ENCODE peak calls at places on chromosomes 6 and 20, in eight cellular contexts. G is AG09319, X is HFFc6, I is right lobe of liver, B is choroid plexus epithelial cell, J is BE2C, T is Calu3, H is adrenal gland. Z is an unnamed sample.

GRCh38 chr6:80959034-80959433 is 793.4 kb downstream of the TENT5A start:
- DNase-seq in G (no peak), B (no peak), J (no peak), X (no peak), I (no peak), T (no peak), H (no peak), Z (no peak)

GRCh38 chr6:150881911-150882481 is 16.5 kb downstream of the MTHFD1L start:
- DNase-seq in H (peak), X (peak), G (peak), T (peak), J (peak), I (no peak), B (peak), Z (peak)

GRCh38 chr20:56808119-56808725 is 179.1 kb downstream of the TFAP2C start:
- DNase-seq in H (no peak), J (no peak), T (no peak), X (no peak), B (no peak), I (no peak), G (no peak), Z (no peak)

GRCh38 chr6:19024737-19025136 is 637.6 kb downstream of the RNF144B start:
- DNase-seq in G (no peak), T (peak), J (peak), B (peak), H (peak), X (peak), I (no peak), Z (no peak)

GRCh38 chr6:46454691-46455090 is 36.6 kb downstream of the RCAN2 start:
- DNase-seq in B (no peak), T (no peak), I (no peak), H (no peak), G (no peak), J (no peak), X (no peak), Z (no peak)

GRCh38 chr6:119344306-119344705 is 5.3 kb downstream of the MAN1A1 start:
- DNase-seq in B (no peak), G (no peak), J (peak), T (no peak), I (no peak), H (no peak), X (no peak), Z (no peak)

GRCh38 chr6:27144740-27145079 is 102.8 kb upstream of the PRSS16 start:
- DNase-seq in I (no peak), H (no peak), G (no peak), T (no peak), J (no peak), B (no peak), X (no peak), Z (no peak)

GRCh38 chr20:33733654-33734576 is 2.1 kb downstream of the ZNF341 start:
- DNase-seq in J (no peak), B (peak), T (peak), I (no peak), H (no peak), G (peak), X (peak), Z (no peak)

GRCh38 chr6:4059115-4059777 is 19.7 kb downstream of the FAM217A start:
- DNase-seq in H (no peak), X (peak), J (no peak), I (no peak), B (peak), G (peak), T (peak), Z (peak)

GRCh38 chr20:3000852-3001523 is 42.4 kb upstream of the GNRH2 start:
- DNase-seq in T (no peak), G (peak), B (peak), H (no peak), X (peak), J (no peak), I (no peak), Z (peak)

GRCh38 chr20:36666181-36666740 is 20.3 kb upstream of the SLA2 start:
- DNase-seq in T (no peak), I (no peak), X (peak), J (no peak), G (no peak), B (peak), H (no peak), Z (no peak)

GRCh38 chr6:114327074-114327473 is 15.7 kb downstream of the HS3ST5 start:
- DNase-seq in G (no peak), B (no peak), T (no peak), J (no peak), H (no peak), I (no peak), X (no peak), Z (no peak)
- TF ChIP-seq CTCF in G (no peak), B (no peak), T (no peak), J (peak), H (no peak), I (no peak), X (no peak), Z (no peak)

GRCh38 chr6:33670086-33670660 is 41.3 kb downstream of the UQCC2 start:
- DNase-seq in G (no peak), B (no peak), H (no peak), I (no peak), T (no peak), J (no peak), X (no peak), Z (no peak)

GRCh38 chr6:33672808-33673207 is 38.7 kb downstream of the UQCC2 start:
- DNase-seq in J (peak), I (peak), H (peak), G (peak), X (peak), B (peak), T (peak), Z (peak)

GRCh38 chr6:33670971-33671370 is 40.5 kb downstream of the UQCC2 start:
- DNase-seq in X (no peak), J (no peak), I (no peak), G (no peak), T (no peak), H (no peak), B (no peak), Z (no peak)

GRCh38 chr6:33673847-33674246 is 37.7 kb downstream of the UQCC2 start:
- DNase-seq in G (no peak), J (no peak), I (no peak), B (no peak), X (no peak), H (no peak), T (no peak), Z (no peak)

GRCh38 chr6:33671381-33672072 is 40.0 kb downstream of the UQCC2 start:
- DNase-seq in T (no peak), G (no peak), J (no peak), B (no peak), H (no peak), X (no peak), I (no peak), Z (no peak)
- TF ChIP-seq CTCF in T (no peak), G (no peak), J (no peak), B (no peak), H (no peak), X (peak), I (no peak), Z (no peak)

GRCh38 chr6:140671926-140672325 is 1297.5 kb upstream of the CITED2 start:
- DNase-seq in I (no peak), B (peak), T (no peak), G (no peak), J (no peak), H (no peak), X (no peak), Z (no peak)
- TF ChIP-seq CTCF in I (peak), B (peak), T (no peak), G (no peak), J (no peak), H (peak), X (no peak), Z (peak)

DNA sequence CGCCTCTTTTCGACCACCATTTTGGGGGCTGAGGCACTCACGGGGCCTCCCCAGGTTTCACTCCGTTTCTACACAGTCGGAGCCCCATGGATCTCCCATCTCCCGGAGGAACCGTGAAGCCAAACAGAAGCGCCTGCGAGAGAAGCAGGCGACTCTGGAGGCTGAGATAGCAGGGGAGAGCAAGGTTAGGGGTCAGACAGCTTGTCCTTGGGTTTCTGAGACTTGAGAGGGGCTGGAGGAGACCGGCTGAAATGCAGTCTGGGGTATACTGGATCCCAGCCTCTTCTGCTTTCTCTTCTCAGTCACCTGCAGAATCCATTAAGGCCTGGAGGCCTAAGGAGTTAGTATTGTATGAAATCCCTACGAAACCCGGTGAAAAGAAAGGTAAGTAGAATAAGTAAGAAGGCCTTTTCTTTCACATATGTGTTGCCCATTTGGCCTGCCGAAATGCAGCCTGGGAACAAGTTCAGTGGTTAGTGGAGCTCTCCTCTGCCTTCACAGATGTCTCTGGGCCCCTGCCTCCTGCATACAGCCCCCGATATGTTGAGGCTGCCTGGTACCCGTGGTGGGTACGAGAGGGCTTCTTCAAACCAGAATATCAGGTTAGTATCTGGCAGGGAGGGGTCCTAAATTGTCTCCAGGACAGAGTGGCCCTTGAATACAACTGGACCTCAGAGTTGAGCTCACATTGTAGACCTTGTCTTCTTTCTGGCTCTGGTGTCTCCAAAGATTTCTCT is 984 bp downstream of the VARS2 start:
- DNase-seq in T (no peak), G (no peak), B (no peak), J (no peak), H (peak), X (no peak), I (peak), Z (no peak)
- TF ChIP-seq CTCF in T (no peak), G (no peak), B (no peak), J (no peak), H (no peak), X (no peak), I (no peak), Z (no peak)

Z was measured in HFF-Myc.